ENCODE peak calls at places on chromosomes 12 and 14, in five cellular contexts. One of them, this sample, is unnamed.

GRCh38 chr12:26726956-26727355 is 106.0 kb downstream of the ITPR2 start:
- DNase-seq in GM12891: no peak
- DNase-seq in GM12878: no peak
- DNase-seq in HepG2: no peak
- DNase-seq in K562: no peak
- DNase-seq in this sample: no peak

GRCh38 chr12:121576851-121577391 is 3.9 kb downstream of the KDM2B start:
- DNase-seq in GM12891: no peak
- DNase-seq in GM12878: no peak
- DNase-seq in HepG2: peak
- DNase-seq in K562: no peak
- DNase-seq in this sample: no peak

GRCh38 chr12:116765271-116765670 is 27.2 kb downstream of the RNFT2 start:
- DNase-seq in GM12891: no peak
- DNase-seq in GM12878: no peak
- DNase-seq in HepG2: no peak
- DNase-seq in K562: no peak
- DNase-seq in this sample: no peak

GRCh38 chr14:53955234-53955556 is 1.4 kb downstream of the BMP4 start:
- DNase-seq in GM12891: no peak
- DNase-seq in GM12878: no peak
- DNase-seq in HepG2: no peak
- DNase-seq in K562: no peak
- DNase-seq in this sample: no peak

GRCh38 chr14:69287096-69287991 is 27.4 kb downstream of the GALNT16 start:
- DNase-seq in GM12891: no peak
- DNase-seq in GM12878: no peak
- DNase-seq in HepG2: peak
- DNase-seq in K562: no peak
- DNase-seq in this sample: no peak

GRCh38 chr12:116931665-116932064 is 20.9 kb downstream of the FBXW8 start:
- DNase-seq in GM12891: no peak
- DNase-seq in GM12878: no peak
- DNase-seq in HepG2: no peak
- DNase-seq in K562: no peak
- DNase-seq in this sample: no peak

GRCh38 chr12:6852651-6853354 is 853 bp downstream of the USP5 start:
- DNase-seq in GM12891: no peak
- DNase-seq in GM12878: no peak
- DNase-seq in HepG2: peak
- DNase-seq in K562: peak
- DNase-seq in this sample: no peak

GRCh38 chr12:45503887-45504286 is 225.6 kb upstream of the ARID2 start:
- DNase-seq in GM12891: no peak
- DNase-seq in GM12878: no peak
- DNase-seq in HepG2: no peak
- DNase-seq in K562: no peak
- DNase-seq in this sample: no peak

GRCh38 chr12:62562892-62563291 is 96.3 kb downstream of the MON2 start:
- DNase-seq in GM12891: no peak
- DNase-seq in GM12878: no peak
- DNase-seq in HepG2: no peak
- DNase-seq in K562: no peak
- DNase-seq in this sample: no peak

GRCh38 chr14:99026471-99026870 is 245.5 kb downstream of the BCL11B start:
- DNase-seq in GM12891: no peak
- DNase-seq in GM12878: no peak
- DNase-seq in HepG2: no peak
- DNase-seq in K562: no peak
- DNase-seq in this sample: no peak

GRCh38 chr14:54168489-54168888 is 211.9 kb upstream of the BMP4 start:
- DNase-seq in GM12891: no peak
- DNase-seq in GM12878: no peak
- DNase-seq in HepG2: no peak
- DNase-seq in K562: no peak
- DNase-seq in this sample: no peak

GRCh38 chr12:24360461-24360860 is 411.0 kb upstream of the SOX5 start:
- DNase-seq in GM12891: no peak
- DNase-seq in GM12878: no peak
- DNase-seq in HepG2: no peak
- DNase-seq in K562: no peak
- DNase-seq in this sample: no peak

GRCh38 chr12:24352363-24352762 is 402.9 kb upstream of the SOX5 start:
- DNase-seq in GM12891: no peak
- DNase-seq in GM12878: no peak
- DNase-seq in HepG2: no peak
- DNase-seq in K562: no peak
- DNase-seq in this sample: no peak

GRCh38 chr12:24359418-24359817 is 409.9 kb upstream of the SOX5 start:
- DNase-seq in GM12891: no peak
- DNase-seq in GM12878: no peak
- DNase-seq in HepG2: no peak
- DNase-seq in K562: no peak
- DNase-seq in this sample: no peak

GRCh38 chr12:24360057-24360456 is 410.6 kb upstream of the SOX5 start:
- DNase-seq in GM12891: no peak
- DNase-seq in GM12878: no peak
- DNase-seq in HepG2: no peak
- DNase-seq in K562: no peak
- DNase-seq in this sample: no peak

DNA sequence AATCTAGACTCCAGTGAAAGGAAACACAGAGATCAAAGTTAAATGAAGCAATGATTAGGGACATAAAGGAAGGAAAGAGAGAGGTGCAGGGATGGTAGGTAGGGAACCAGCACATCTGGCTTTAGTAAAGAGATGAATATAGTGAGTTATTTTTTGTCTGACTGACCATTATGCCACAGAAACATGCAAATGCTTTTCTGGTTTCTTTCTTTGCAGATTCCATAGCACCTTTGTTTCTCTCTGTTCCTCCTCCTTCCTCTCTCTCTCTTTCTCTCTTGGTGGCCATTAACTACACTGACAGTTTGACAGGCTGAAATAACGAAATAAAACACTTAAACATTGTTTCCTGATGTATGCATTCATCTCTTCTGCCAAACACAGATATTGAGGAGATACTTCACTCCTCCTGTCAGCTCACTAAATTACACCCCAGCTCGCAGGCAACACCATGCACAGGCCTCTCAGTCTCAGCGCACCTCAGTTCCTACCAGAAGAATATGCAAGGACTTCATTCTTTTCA is 406.8 kb upstream of the SOX5 start:
- DNase-seq in GM12891: no peak
- DNase-seq in GM12878: no peak
- DNase-seq in HepG2: no peak
- DNase-seq in K562: no peak
- DNase-seq in this sample: no peak
- TF ChIP-seq POLR2AphosphoS5 in GM12891: no peak
- TF ChIP-seq POLR2AphosphoS5 in GM12878: no peak
- TF ChIP-seq POLR2AphosphoS5 in HepG2: no peak
- TF ChIP-seq POLR2AphosphoS5 in K562: no peak
- TF ChIP-seq POLR2AphosphoS5 in this sample: no peak

DNA sequence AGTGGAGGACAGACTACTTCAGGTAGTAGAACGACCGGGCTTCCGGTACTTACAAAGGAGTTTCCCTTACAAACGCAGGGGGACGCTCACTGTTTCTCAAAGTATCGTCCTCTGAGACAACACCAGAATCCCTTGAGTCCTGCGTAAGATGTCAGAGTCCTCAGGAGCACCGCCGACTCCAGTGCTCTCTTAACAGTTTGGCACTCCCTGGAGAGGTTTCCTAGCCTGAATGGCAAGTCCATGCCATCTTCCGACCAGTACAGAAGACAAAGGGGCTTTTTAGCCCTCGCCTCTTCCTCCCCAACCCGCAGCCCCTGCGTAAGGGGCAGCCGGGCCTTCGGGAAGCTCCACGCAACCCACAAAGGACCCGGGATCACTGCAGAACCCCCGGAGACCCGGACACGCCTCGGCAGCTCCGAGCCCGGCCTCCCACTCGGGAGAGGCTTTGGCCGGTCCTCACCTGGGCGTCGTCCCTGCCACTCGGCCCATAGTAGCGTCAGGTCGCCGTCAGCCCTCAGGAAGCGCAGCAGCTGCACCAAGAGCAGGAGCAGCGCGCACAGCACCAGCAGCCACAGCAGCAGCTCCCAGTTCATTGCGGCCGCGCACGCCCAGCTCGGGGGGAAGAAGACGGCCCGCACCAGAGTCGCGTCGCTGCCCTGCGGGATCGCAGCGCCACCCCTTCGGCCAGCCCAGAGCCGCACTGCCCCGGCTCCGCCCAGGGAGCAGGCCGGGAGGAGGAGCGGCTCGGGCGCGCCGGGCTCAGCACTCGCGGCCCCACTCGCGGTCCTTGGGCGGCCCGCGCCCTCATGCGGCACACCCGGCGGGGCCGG is at the start of gene DHRS7:
- DNase-seq in GM12891: peak
- DNase-seq in GM12878: peak
- DNase-seq in HepG2: peak
- DNase-seq in K562: peak
- DNase-seq in this sample: peak
- TF ChIP-seq POLR2A in GM12891: peak
- TF ChIP-seq POLR2A in GM12878: peak
- TF ChIP-seq POLR2A in HepG2: peak
- TF ChIP-seq POLR2A in K562: peak
- TF ChIP-seq POLR2A in this sample: peak

DNA sequence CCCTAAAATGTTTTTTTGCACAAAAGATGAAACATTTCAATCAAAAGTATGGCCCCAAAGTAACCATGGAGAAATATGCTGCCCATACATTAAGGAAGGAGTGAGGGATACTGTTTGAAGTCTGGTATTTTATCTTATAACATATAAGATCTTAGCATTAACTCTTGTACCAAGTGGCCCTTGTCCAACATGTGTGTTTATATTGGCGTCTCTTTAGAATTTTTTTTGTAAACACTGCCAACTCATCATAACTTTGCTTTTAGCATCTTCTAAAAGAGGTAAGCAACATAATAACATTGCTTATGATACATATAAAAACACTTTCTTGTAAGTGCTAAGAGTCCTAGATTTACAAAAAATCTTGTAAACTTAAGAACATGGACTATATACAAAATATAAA is 419.7 kb downstream of the ADAMTS20 start:
- DNase-seq in GM12891: no peak
- DNase-seq in GM12878: no peak
- DNase-seq in HepG2: no peak
- DNase-seq in K562: no peak
- DNase-seq in this sample: no peak
- TF ChIP-seq TAF1 in GM12891: no peak
- TF ChIP-seq TAF1 in GM12878: no peak
- TF ChIP-seq TAF1 in HepG2: no peak
- TF ChIP-seq TAF1 in K562: no peak
- TF ChIP-seq TAF1 in this sample: no peak

GRCh38 chr12:109618091-109618490 is 44.5 kb downstream of the MVK start:
- DNase-seq in GM12891: no peak
- DNase-seq in GM12878: no peak
- DNase-seq in HepG2: no peak
- DNase-seq in K562: no peak
- DNase-seq in this sample: no peak
- TF ChIP-seq POLR2AphosphoS5 in GM12891: no peak
- TF ChIP-seq POLR2AphosphoS5 in GM12878: no peak
- TF ChIP-seq POLR2AphosphoS5 in HepG2: no peak
- TF ChIP-seq POLR2AphosphoS5 in K562: no peak
- TF ChIP-seq POLR2AphosphoS5 in this sample: no peak

GRCh38 chr14:65297744-65298143 is 114.8 kb upstream of the FUT8 start:
- DNase-seq in GM12891: no peak
- DNase-seq in GM12878: no peak
- DNase-seq in HepG2: peak
- DNase-seq in K562: no peak
- DNase-seq in this sample: no peak

GRCh38 chr14:65302571-65303184 is 109.9 kb upstream of the FUT8 start:
- DNase-seq in GM12891: no peak
- DNase-seq in GM12878: peak
- DNase-seq in HepG2: no peak
- DNase-seq in K562: no peak
- DNase-seq in this sample: no peak

GRCh38 chr14:65296876-65297275 is 115.7 kb upstream of the FUT8 start:
- DNase-seq in GM12891: no peak
- DNase-seq in GM12878: no peak
- DNase-seq in HepG2: no peak
- DNase-seq in K562: no peak
- DNase-seq in this sample: no peak

GRCh38 chr14:65301862-65302539 is 110.5 kb upstream of the FUT8 start:
- DNase-seq in GM12891: no peak
- DNase-seq in GM12878: peak
- DNase-seq in HepG2: peak
- DNase-seq in K562: peak
- DNase-seq in this sample: no peak

DNA sequence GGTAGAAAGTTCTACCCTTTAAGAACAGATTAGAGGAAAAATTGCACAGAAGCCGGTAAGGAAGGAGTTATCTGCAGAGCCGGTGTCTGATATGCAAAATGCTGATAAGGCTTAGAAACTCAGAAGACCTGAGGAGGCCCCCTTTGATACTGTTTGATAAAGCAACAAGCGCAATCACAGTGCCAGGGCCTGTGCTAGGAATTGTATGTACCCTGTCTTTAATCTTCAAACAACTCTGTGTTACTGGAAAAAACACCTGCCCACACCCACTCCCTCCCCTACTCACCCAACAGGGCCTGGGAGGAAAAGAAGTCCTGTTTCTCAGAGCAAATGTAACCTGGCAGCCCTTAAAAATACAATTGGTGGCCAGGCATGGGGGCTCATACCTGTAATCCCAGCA is 112.7 kb upstream of the FUT8 start:
- DNase-seq in GM12891: no peak
- DNase-seq in GM12878: no peak
- DNase-seq in HepG2: no peak
- DNase-seq in K562: no peak
- DNase-seq in this sample: no peak
- TF ChIP-seq POLR2A in GM12891: no peak
- TF ChIP-seq POLR2A in GM12878: no peak
- TF ChIP-seq POLR2A in HepG2: no peak
- TF ChIP-seq POLR2A in K562: no peak
- TF ChIP-seq POLR2A in this sample: no peak